ENCODE peak calls at places on chromosomes 2 and 18, in four cellular contexts. One of them, this sample, is unnamed.

GRCh38 chr2:23023722-23024121 is 361.3 kb upstream of the KLHL29 start:
- DNase-seq in CD8-positive, alpha-beta T cell: no peak
- DNase-seq in CD4-positive, CD25-positive, alpha-beta regulatory T cell: no peak
- DNase-seq in SK-N-SH: no peak
- DNase-seq in this sample: no peak

GRCh38 chr2:96065381-96065930 is 30.7 kb upstream of the GPAT2 start:
- DNase-seq in CD4-positive, CD25-positive, alpha-beta regulatory T cell: no peak
- DNase-seq in CD8-positive, alpha-beta T cell: no peak
- DNase-seq in SK-N-SH: peak; percentile 48
- DNase-seq in this sample: no peak

GRCh38 chr2:69012310-69013122 is 463 bp upstream of the ANTXR1 start:
- DNase-seq in CD8-positive, alpha-beta T cell: peak; percentile 45
- DNase-seq in SK-N-SH: peak; percentile 19
- DNase-seq in CD4-positive, CD25-positive, alpha-beta regulatory T cell: peak; percentile 44
- DNase-seq in this sample: peak; percentile 86

GRCh38 chr2:3780477-3781402 is 77.4 kb downstream of the DCDC2C start:
- DNase-seq in CD4-positive, CD25-positive, alpha-beta regulatory T cell: peak; percentile 76
- DNase-seq in CD8-positive, alpha-beta T cell: no peak
- DNase-seq in SK-N-SH: peak; percentile 87
- DNase-seq in this sample: peak; percentile 47

GRCh38 chr2:119106301-119106897 is 52.2 kb downstream of the C1QL2 start:
- DNase-seq in CD4-positive, CD25-positive, alpha-beta regulatory T cell: peak; percentile 8
- DNase-seq in CD8-positive, alpha-beta T cell: no peak
- DNase-seq in SK-N-SH: no peak
- DNase-seq in this sample: no peak

GRCh38 chr2:28639836-28640235 is 111.8 kb upstream of the PPP1CB start:
- DNase-seq in SK-N-SH: no peak
- DNase-seq in CD8-positive, alpha-beta T cell: no peak
- DNase-seq in CD4-positive, CD25-positive, alpha-beta regulatory T cell: no peak
- DNase-seq in this sample: no peak

GRCh38 chr2:232963913-232964312 is 49.1 kb downstream of the NGEF start:
- DNase-seq in CD4-positive, CD25-positive, alpha-beta regulatory T cell: no peak
- DNase-seq in CD8-positive, alpha-beta T cell: no peak
- DNase-seq in SK-N-SH: no peak
- DNase-seq in this sample: no peak

GRCh38 chr2:40181855-40182254 is 270.0 kb downstream of the SLC8A1 start:
- DNase-seq in CD4-positive, CD25-positive, alpha-beta regulatory T cell: no peak
- DNase-seq in CD8-positive, alpha-beta T cell: no peak
- DNase-seq in SK-N-SH: no peak
- DNase-seq in this sample: no peak

GRCh38 chr2:120519469-120519868 is 173.5 kb downstream of the INHBB start:
- DNase-seq in CD4-positive, CD25-positive, alpha-beta regulatory T cell: no peak
- DNase-seq in SK-N-SH: no peak
- DNase-seq in CD8-positive, alpha-beta T cell: no peak
- DNase-seq in this sample: no peak

GRCh38 chr2:19848029-19848750 is 53.6 kb downstream of the TTC32 start:
- DNase-seq in CD4-positive, CD25-positive, alpha-beta regulatory T cell: no peak
- DNase-seq in CD8-positive, alpha-beta T cell: no peak
- DNase-seq in SK-N-SH: no peak
- DNase-seq in this sample: no peak

GRCh38 chr2:129864719-129865118 is 114.7 kb upstream of the RAB6C start:
- DNase-seq in SK-N-SH: no peak
- DNase-seq in CD4-positive, CD25-positive, alpha-beta regulatory T cell: no peak
- DNase-seq in CD8-positive, alpha-beta T cell: no peak
- DNase-seq in this sample: no peak

GRCh38 chr18:46073474-46074331 is 1.6 kb upstream of the PSTPIP2 start:
- DNase-seq in SK-N-SH: peak; percentile 57
- DNase-seq in CD4-positive, CD25-positive, alpha-beta regulatory T cell: peak; percentile 77
- DNase-seq in CD8-positive, alpha-beta T cell: peak; percentile 27
- DNase-seq in this sample: no peak

GRCh38 chr18:21313576-21313975 is 71.5 kb downstream of the GREB1L start:
- DNase-seq in SK-N-SH: no peak
- DNase-seq in CD8-positive, alpha-beta T cell: no peak
- DNase-seq in CD4-positive, CD25-positive, alpha-beta regulatory T cell: no peak
- DNase-seq in this sample: no peak

GRCh38 chr18:44766461-44766860 is 85.8 kb downstream of the SETBP1 start:
- DNase-seq in SK-N-SH: no peak
- DNase-seq in CD4-positive, CD25-positive, alpha-beta regulatory T cell: no peak
- DNase-seq in CD8-positive, alpha-beta T cell: no peak
- DNase-seq in this sample: no peak

GRCh38 chr2:35220471-35220870 is 1135.1 kb upstream of the CRIM1 start:
- DNase-seq in CD8-positive, alpha-beta T cell: no peak
- DNase-seq in SK-N-SH: no peak
- DNase-seq in CD4-positive, CD25-positive, alpha-beta regulatory T cell: no peak
- DNase-seq in this sample: no peak

GRCh38 chr2:8965573-8965972 is 37.9 kb downstream of the MBOAT2 start:
- DNase-seq in SK-N-SH: no peak
- DNase-seq in CD4-positive, CD25-positive, alpha-beta regulatory T cell: no peak
- DNase-seq in CD8-positive, alpha-beta T cell: no peak
- DNase-seq in this sample: no peak

GRCh38 chr18:68475911-68476310 is 239.0 kb downstream of the TMX3 start:
- DNase-seq in SK-N-SH: no peak
- DNase-seq in CD4-positive, CD25-positive, alpha-beta regulatory T cell: no peak
- DNase-seq in CD8-positive, alpha-beta T cell: no peak
- DNase-seq in this sample: no peak

GRCh38 chr18:53603281-53603680 is 621.2 kb downstream of the MBD2 start:
- DNase-seq in CD8-positive, alpha-beta T cell: no peak
- DNase-seq in CD4-positive, CD25-positive, alpha-beta regulatory T cell: no peak
- DNase-seq in SK-N-SH: no peak
- DNase-seq in this sample: no peak

GRCh38 chr2:43201016-43201415 is 25.4 kb downstream of the ZFP36L2 start:
- DNase-seq in CD4-positive, CD25-positive, alpha-beta regulatory T cell: no peak
- DNase-seq in CD8-positive, alpha-beta T cell: no peak
- DNase-seq in SK-N-SH: no peak
- DNase-seq in this sample: no peak

GRCh38 chr2:43199492-43200481 is 26.6 kb downstream of the ZFP36L2 start:
- DNase-seq in CD4-positive, CD25-positive, alpha-beta regulatory T cell: no peak
- DNase-seq in SK-N-SH: no peak
- DNase-seq in CD8-positive, alpha-beta T cell: no peak
- DNase-seq in this sample: peak; percentile 75

GRCh38 chr2:43201497-43201896 is 24.9 kb downstream of the ZFP36L2 start:
- DNase-seq in SK-N-SH: no peak
- DNase-seq in CD4-positive, CD25-positive, alpha-beta regulatory T cell: no peak
- DNase-seq in CD8-positive, alpha-beta T cell: no peak
- DNase-seq in this sample: no peak

GRCh38 chr2:43203373-43203772 is 23.0 kb downstream of the ZFP36L2 start:
- DNase-seq in CD4-positive, CD25-positive, alpha-beta regulatory T cell: no peak
- DNase-seq in CD8-positive, alpha-beta T cell: no peak
- DNase-seq in SK-N-SH: no peak
- DNase-seq in this sample: peak; percentile 23

GRCh38 chr2:43202289-43202688 is 24.1 kb downstream of the ZFP36L2 start:
- DNase-seq in CD4-positive, CD25-positive, alpha-beta regulatory T cell: no peak
- DNase-seq in CD8-positive, alpha-beta T cell: no peak
- DNase-seq in SK-N-SH: no peak
- DNase-seq in this sample: no peak
- H3K4me1 ChIP-seq in CD4-positive, CD25-positive, alpha-beta regulatory T cell: peaks cover 13% of the 10 kb centered on the region
- H3K4me1 ChIP-seq in CD8-positive, alpha-beta T cell: peaks cover 31% of the 10 kb centered on the region
- H3K4me1 ChIP-seq in SK-N-SH: no peaks in the 10 kb centered on the region
- H3K4me1 ChIP-seq in this sample: peaks cover 9% of the 10 kb centered on the region

GRCh38 chr2:135980450-135981080 is 4.9 kb downstream of the DARS1 start:
- DNase-seq in CD4-positive, CD25-positive, alpha-beta regulatory T cell: no peak
- DNase-seq in CD8-positive, alpha-beta T cell: no peak
- DNase-seq in SK-N-SH: no peak
- DNase-seq in this sample: no peak
- H3K36me3 ChIP-seq in CD4-positive, CD25-positive, alpha-beta regulatory T cell: peaks cover 32% of the 10 kb centered on the region
- H3K36me3 ChIP-seq in CD8-positive, alpha-beta T cell: no peaks in the 10 kb centered on the region
- H3K36me3 ChIP-seq in SK-N-SH: peaks cover 70% of the 10 kb centered on the region
- H3K36me3 ChIP-seq in this sample: peaks cover 53% of the 10 kb centered on the region

GRCh38 chr2:145064476-145064875 is 544.6 kb upstream of the ZEB2 start:
- DNase-seq in CD4-positive, CD25-positive, alpha-beta regulatory T cell: no peak
- DNase-seq in CD8-positive, alpha-beta T cell: no peak
- DNase-seq in SK-N-SH: no peak
- DNase-seq in this sample: no peak
- H3K4me1 ChIP-seq in CD4-positive, CD25-positive, alpha-beta regulatory T cell: no peaks in the 10 kb centered on the region
- H3K4me1 ChIP-seq in CD8-positive, alpha-beta T cell: no peaks in the 10 kb centered on the region
- H3K4me1 ChIP-seq in SK-N-SH: no peaks in the 10 kb centered on the region
- H3K4me1 ChIP-seq in this sample: peaks cover 5% of the 10 kb centered on the region

GRCh38 chr2:105301646-105302045 is 27.9 kb downstream of the TGFBRAP1 start:
- DNase-seq in CD8-positive, alpha-beta T cell: no peak
- DNase-seq in CD4-positive, CD25-positive, alpha-beta regulatory T cell: peak; percentile 33
- DNase-seq in SK-N-SH: no peak
- DNase-seq in this sample: no peak
- H3K36me3 ChIP-seq in CD8-positive, alpha-beta T cell: peaks cover 14% of the 10 kb centered on the region
- H3K36me3 ChIP-seq in CD4-positive, CD25-positive, alpha-beta regulatory T cell: peaks cover 33% of the 10 kb centered on the region
- H3K36me3 ChIP-seq in SK-N-SH: no peaks in the 10 kb centered on the region
- H3K36me3 ChIP-seq in this sample: no peaks in the 10 kb centered on the region

GRCh38 chr18:26262156-26262555 is 35.9 kb downstream of the TAF4B start:
- DNase-seq in CD8-positive, alpha-beta T cell: no peak
- DNase-seq in CD4-positive, CD25-positive, alpha-beta regulatory T cell: no peak
- DNase-seq in SK-N-SH: no peak
- DNase-seq in this sample: no peak

GRCh38 chr18:26258711-26259110 is 32.5 kb downstream of the TAF4B start:
- DNase-seq in CD4-positive, CD25-positive, alpha-beta regulatory T cell: no peak
- DNase-seq in CD8-positive, alpha-beta T cell: no peak
- DNase-seq in SK-N-SH: no peak
- DNase-seq in this sample: no peak
- H3K4me1 ChIP-seq in CD4-positive, CD25-positive, alpha-beta regulatory T cell: no peaks in the 10 kb centered on the region
- H3K4me1 ChIP-seq in CD8-positive, alpha-beta T cell: no peaks in the 10 kb centered on the region
- H3K4me1 ChIP-seq in SK-N-SH: no peaks in the 10 kb centered on the region
- H3K4me1 ChIP-seq in this sample: no peaks in the 10 kb centered on the region